ENCODE peak calls at places on chromosome 17, in four cellular contexts. L, S, Q and E are unnamed samples.

GRCh38 chr17:62763891-62764600 is 44.1 kb downstream of the MARCHF10 start:
- DNase-seq in L (no peak), S (no peak), Q (no peak), E (no peak)

GRCh38 chr17:68291836-68292688 is 767 bp downstream of the ARSG start:
- DNase-seq in L (peak), Q (peak), S (no peak), E (peak)

GRCh38 chr17:32264140-32264799 is 1.4 kb upstream of the RHBDL3 start:
- DNase-seq in L (no peak), Q (no peak), S (no peak), E (no peak)

GRCh38 chr17:74520790-74521480 is 10.3 kb downstream of the CD300LB start:
- DNase-seq in Q (no peak), L (no peak), S (no peak), E (no peak)

GRCh38 chr17:51351090-51351489 is 90.7 kb downstream of the UTP18 start:
- DNase-seq in S (no peak), Q (no peak), L (no peak), E (no peak)

GRCh38 chr17:56149266-56150036 is 3.8 kb upstream of the ANKFN1 start:
- DNase-seq in Q (no peak), L (no peak), S (no peak), E (no peak)

GRCh38 chr17:66915204-66915611 is 49.3 kb upstream of the CACNG4 start:
- DNase-seq in S (no peak), L (peak), Q (no peak), E (peak)

GRCh38 chr17:38586788-38587187 is 19.0 kb downstream of the SRCIN1 start:
- DNase-seq in L (no peak), S (no peak), Q (no peak), E (no peak)

GRCh38 chr17:42422412-42422957 is 571 bp downstream of the CAVIN1 start:
- DNase-seq in Q (peak), S (no peak), L (no peak), E (no peak)

GRCh38 chr17:65532491-65532890 is 29.0 kb downstream of the AXIN2 start:
- DNase-seq in S (no peak), Q (no peak), L (no peak), E (no peak)

GRCh38 chr17:43952351-43952723 is 1.4 kb downstream of the PYY start:
- DNase-seq in S (no peak), L (no peak), Q (peak), E (no peak)

GRCh38 chr17:77254961-77255741 is 114.4 kb downstream of the SEC14L1 start:
- DNase-seq in L (peak), Q (peak), S (peak), E (peak)

GRCh38 chr17:57955183-57955952 is at the start of gene CUEDC1:
- DNase-seq in Q (peak), L (no peak), S (no peak), E (no peak)

GRCh38 chr17:73773702-73774101 is 129.5 kb upstream of the SDK2 start:
- DNase-seq in L (no peak), S (no peak), Q (no peak), E (no peak)

GRCh38 chr17:79533116-79533515 is 77.7 kb downstream of the RBFOX3 start:
- DNase-seq in S (no peak), L (no peak), Q (no peak), E (no peak)

GRCh38 chr17:17866425-17866824 is 29.6 kb upstream of the SREBF1 start:
- DNase-seq in L (no peak), Q (no peak), S (no peak), E (no peak)

GRCh38 chr17:290121-290521 is 62.5 kb downstream of the RPH3AL start:
- DNase-seq in L (no peak), Q (no peak), S (no peak), E (no peak)

GRCh38 chr17:70608193-70608592 is 438.9 kb downstream of the KCNJ2 start:
- DNase-seq in S (no peak), L (no peak), Q (no peak), E (no peak)

GRCh38 chr17:21272881-21273839 is 11.4 kb upstream of the MAP2K3 start:
- DNase-seq in S (no peak), Q (peak), L (no peak), E (no peak)

GRCh38 chr17:27797390-27798091 is 2.8 kb downstream of the NOS2 start:
- DNase-seq in Q (no peak), S (no peak), L (peak), E (no peak)

GRCh38 chr17:76753061-76753961 is 15.4 kb downstream of the MFSD11 start:
- DNase-seq in L (no peak), S (no peak), Q (no peak), E (no peak)

GRCh38 chr17:60630352-60630751 is 30.4 kb downstream of the PPM1D start:
- DNase-seq in L (no peak), Q (no peak), S (no peak), E (no peak)

GRCh38 chr17:50935201-50936124 is 69.3 kb upstream of the TOB1 start:
- DNase-seq in L (peak), S (no peak), Q (no peak), E (no peak)

GRCh38 chr17:77365584-77366186 is 224.9 kb downstream of the SEC14L1 start:
- DNase-seq in S (no peak), Q (no peak), L (no peak), E (peak)

GRCh38 chr17:72432143-72432604 is 311.4 kb downstream of the SOX9 start:
- DNase-seq in L (no peak), Q (no peak), S (no peak), E (no peak)

GRCh38 chr17:28282596-28282995 is 36.4 kb upstream of the TMEM97 start:
- DNase-seq in Q (no peak), S (no peak), L (no peak), E (peak)

GRCh38 chr17:45923511-45924268 is 29.3 kb downstream of the MAPT start:
- DNase-seq in S (no peak), Q (no peak), L (peak), E (no peak)

GRCh38 chr17:77887464-77888241 is 70.8 kb upstream of the TNRC6C start:
- DNase-seq in S (no peak), Q (peak), L (peak), E (no peak)

GRCh38 chr17:38554430-38555350 is 51.1 kb downstream of the SRCIN1 start:
- DNase-seq in L (no peak), S (no peak), Q (no peak), E (no peak)

GRCh38 chr17:33202796-33203195 is 90.3 kb downstream of the ASIC2 start:
- DNase-seq in L (no peak), Q (no peak), S (no peak), E (no peak)

GRCh38 chr17:40290629-40291296 is 3.1 kb downstream of the CDC6 start:
- DNase-seq in Q (no peak), L (peak), S (peak), E (peak)

GRCh38 chr17:28370035-28370743 is at the start of gene VTN:
- DNase-seq in S (no peak), L (peak), Q (peak), E (no peak)

GRCh38 chr17:45920083-45920482 is 25.7 kb downstream of the MAPT start:
- DNase-seq in S (no peak), L (no peak), Q (no peak), E (no peak)

GRCh38 chr17:79454826-79455225 is 156.0 kb downstream of the RBFOX3 start:
- DNase-seq in Q (no peak), L (no peak), S (no peak), E (no peak)

GRCh38 chr17:6555331-6556120 is 829 bp downstream of the PITPNM3 start:
- DNase-seq in L (no peak), S (no peak), Q (no peak), E (no peak)
- TF ChIP-seq TCF7L2 in L (no peak), S (no peak), Q (no peak), E (no peak)

GRCh38 chr17:83103200-83103937 is 24.0 kb downstream of the METRNL start:
- DNase-seq in L (no peak), Q (peak), S (peak), E (peak)
- TF ChIP-seq TCF7L2 in L (no peak), Q (no peak), S (no peak), E (no peak)

GRCh38 chr17:8847891-8848290 is 19.6 kb downstream of the PIK3R6 start:
- DNase-seq in S (no peak), Q (no peak), L (no peak), E (no peak)

GRCh38 chr17:8846768-8847211 is 20.7 kb downstream of the PIK3R6 start:
- DNase-seq in S (no peak), L (peak), Q (peak), E (peak)

GRCh38 chr17:8855477-8856204 is 11.8 kb downstream of the PIK3R6 start:
- DNase-seq in Q (no peak), S (no peak), L (no peak), E (no peak)

GRCh38 chr17:8849311-8850041 is 18.0 kb downstream of the PIK3R6 start:
- DNase-seq in S (no peak), L (no peak), Q (no peak), E (no peak)

DNA sequence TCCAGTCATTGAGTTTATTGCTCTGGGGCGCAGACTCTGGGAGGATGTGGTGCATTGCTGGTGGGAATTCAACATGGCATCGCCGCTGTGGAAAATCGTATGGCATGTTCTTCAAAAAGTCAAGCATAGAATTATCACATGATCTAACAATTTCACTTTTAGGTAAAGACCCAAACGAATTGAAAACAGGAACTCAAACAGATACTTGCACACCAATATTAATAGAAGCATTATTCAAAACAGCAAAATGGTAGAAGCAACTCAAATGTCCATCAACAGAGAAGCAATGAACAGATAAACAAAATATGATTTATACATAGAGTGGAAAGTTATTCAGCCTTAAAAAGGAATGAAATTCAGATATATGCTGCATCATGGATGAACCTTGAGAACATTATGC is 15.9 kb downstream of the PIK3R6 start:
- DNase-seq in Q (no peak), S (no peak), L (no peak), E (no peak)
- TF ChIP-seq TCF7L2 in Q (no peak), S (no peak), L (no peak), E (no peak)

GRCh38 chr17:64388961-64389565 is 1.6 kb downstream of the PECAM1 start:
- DNase-seq in S (no peak), L (no peak), Q (no peak), E (no peak)
- TF ChIP-seq TCF7L2 in S (no peak), L (no peak), Q (no peak), E (no peak)

DNA sequence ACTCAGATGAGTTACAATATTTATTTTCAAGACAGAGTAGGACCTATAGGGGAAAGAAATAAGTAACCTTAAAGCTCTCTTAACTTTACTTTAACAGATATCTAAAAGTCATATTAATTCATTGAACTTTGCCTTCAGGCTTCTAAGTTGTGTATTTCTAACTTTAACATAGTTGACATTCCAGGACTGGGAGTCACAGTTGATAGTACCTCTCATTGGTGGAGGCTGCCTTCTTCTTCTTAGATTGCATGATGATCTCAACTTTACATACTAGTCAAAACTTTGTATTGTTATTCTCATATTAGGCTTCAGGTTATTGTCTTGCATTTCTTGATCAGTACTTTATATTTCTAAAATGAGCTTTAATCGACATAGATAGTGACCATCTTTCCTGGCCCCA is 350.1 kb upstream of the KIF2B start:
- DNase-seq in L (no peak), S (no peak), Q (no peak), E (no peak)
- TF ChIP-seq TCF7L2 in L (no peak), S (no peak), Q (no peak), E (no peak)

GRCh38 chr17:47693667-47694017 is 319 bp upstream of the TBKBP1 start:
- DNase-seq in S (no peak), L (no peak), Q (no peak), E (no peak)

GRCh38 chr17:47695664-47696376 is 1.9 kb downstream of the TBKBP1 start:
- DNase-seq in S (no peak), L (no peak), Q (no peak), E (no peak)

GRCh38 chr17:47694818-47695663 is 1.1 kb downstream of the TBKBP1 start:
- DNase-seq in Q (peak), L (no peak), S (no peak), E (no peak)

GRCh38 chr17:47692895-47693666 is 880 bp upstream of the TBKBP1 start:
- DNase-seq in L (no peak), S (no peak), Q (no peak), E (no peak)

DNA sequence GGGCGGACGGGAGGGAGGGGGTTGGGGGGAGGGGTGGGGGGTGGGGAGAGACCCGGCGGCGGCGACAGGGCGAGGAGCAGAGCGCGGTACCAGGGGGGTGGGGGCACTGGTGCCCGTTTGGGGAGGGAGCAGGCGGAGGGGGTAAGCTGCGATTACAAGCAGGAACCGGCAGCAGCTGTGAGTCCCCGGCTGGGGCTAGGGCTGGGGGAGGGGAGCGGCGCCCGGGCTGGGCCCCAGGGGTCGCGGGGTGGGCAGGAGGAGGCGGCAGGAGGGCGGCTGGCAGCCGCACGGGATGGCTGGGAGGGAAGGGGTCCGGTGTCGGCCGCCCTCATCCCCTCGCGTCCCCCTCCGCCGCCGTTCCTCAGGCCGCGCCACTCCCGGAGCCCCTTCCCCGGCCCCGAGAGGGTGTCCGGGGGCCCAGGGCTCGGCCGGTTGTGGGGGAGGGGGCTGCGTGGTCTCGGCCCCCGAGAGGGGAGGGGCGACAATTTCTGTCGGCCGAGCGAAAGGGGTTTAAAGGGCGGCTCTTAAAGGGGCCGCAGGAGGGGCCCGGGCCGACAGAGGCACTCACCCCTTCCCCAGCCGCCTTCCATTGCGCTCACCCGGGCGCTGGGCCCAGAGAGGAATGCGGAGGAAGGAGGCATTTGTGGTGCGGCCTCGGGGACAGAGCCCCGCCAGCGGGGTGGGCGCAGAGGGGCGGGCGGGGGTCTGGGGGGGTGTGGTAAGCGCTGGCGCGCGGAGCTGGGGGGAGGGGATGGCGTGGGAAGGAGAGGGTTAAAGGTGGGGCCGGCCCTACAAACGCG is at the start of gene TBKBP1:
- DNase-seq in Q (peak), S (no peak), L (peak), E (no peak)
- TF ChIP-seq TCF7L2 in Q (no peak), S (no peak), L (no peak), E (peak)

DNA sequence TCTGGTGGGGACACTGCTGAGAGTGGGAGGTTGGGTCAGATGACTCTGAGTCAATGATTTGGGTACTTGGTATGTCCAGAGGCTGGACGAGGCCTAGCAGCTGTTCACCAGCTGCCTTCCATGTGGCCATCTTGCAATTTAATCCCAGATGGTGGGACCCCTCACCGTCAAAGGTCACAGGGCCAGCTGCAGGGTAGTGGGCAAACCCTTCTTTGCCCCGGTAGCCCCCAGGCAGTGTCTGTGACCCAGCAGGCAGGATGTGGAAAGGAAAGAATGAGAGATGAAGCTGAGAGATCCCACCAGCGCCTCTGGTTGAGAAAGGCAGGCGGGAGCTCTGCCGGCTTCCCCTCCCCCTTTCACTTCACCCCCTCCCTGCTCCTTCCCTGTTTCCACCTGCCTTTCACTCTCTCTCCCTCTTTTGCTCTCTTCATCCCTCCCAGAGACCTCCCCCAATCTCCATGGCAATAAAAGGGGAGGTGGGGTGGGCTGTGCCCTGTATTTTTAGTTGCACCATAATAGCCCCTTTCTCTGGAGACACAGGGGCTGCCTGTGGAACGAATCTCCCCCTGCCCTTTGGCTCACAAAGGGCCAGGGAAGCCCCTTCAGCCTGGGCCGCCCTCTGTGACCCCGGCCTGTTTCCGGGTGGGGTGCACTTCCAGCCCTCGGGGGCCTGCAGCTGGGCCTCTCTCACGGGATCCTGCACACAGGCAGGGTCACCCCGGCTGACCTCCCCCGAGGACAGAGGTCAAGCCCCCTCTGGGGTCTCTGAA is 20.2 kb downstream of the CDK5RAP3 start:
- DNase-seq in S (no peak), Q (no peak), L (no peak), E (no peak)
- TF ChIP-seq TCF7L2 in S (no peak), Q (no peak), L (no peak), E (no peak)